ENCODE peak calls at places on chromosomes 2 and 18, in five cellular contexts. One of them, this sample, is unnamed.

GRCh38 chr2:137975280-137976271 is 11.3 kb downstream of the HNMT start:
- DNase-seq in right lobe of liver: no peak
- DNase-seq in CD4-positive, CD25-positive, alpha-beta regulatory T cell: no peak
- DNase-seq in lung: no peak
- DNase-seq in RWPE1: peak
- DNase-seq in this sample: no peak

GRCh38 chr2:128329607-128330006 is 10.9 kb upstream of the HS6ST1 start:
- DNase-seq in RWPE1: no peak
- DNase-seq in lung: no peak
- DNase-seq in right lobe of liver: no peak
- DNase-seq in CD4-positive, CD25-positive, alpha-beta regulatory T cell: no peak
- DNase-seq in this sample: peak

GRCh38 chr2:223465793-223466192 is 136.4 kb downstream of the SCG2 start:
- DNase-seq in RWPE1: peak
- DNase-seq in CD4-positive, CD25-positive, alpha-beta regulatory T cell: no peak
- DNase-seq in right lobe of liver: peak
- DNase-seq in lung: peak
- DNase-seq in this sample: peak

GRCh38 chr2:168929031-168929430 is 27.9 kb downstream of the G6PC2 start:
- DNase-seq in RWPE1: no peak
- DNase-seq in right lobe of liver: no peak
- DNase-seq in lung: no peak
- DNase-seq in CD4-positive, CD25-positive, alpha-beta regulatory T cell: no peak
- DNase-seq in this sample: no peak

GRCh38 chr18:75063615-75064512 is 145.1 kb downstream of the PTGR3 start:
- DNase-seq in right lobe of liver: no peak
- DNase-seq in lung: no peak
- DNase-seq in RWPE1: no peak
- DNase-seq in CD4-positive, CD25-positive, alpha-beta regulatory T cell: no peak
- DNase-seq in this sample: no peak

GRCh38 chr2:157792345-157793052 is 83.6 kb downstream of the ACVR1 start:
- DNase-seq in right lobe of liver: no peak
- DNase-seq in lung: no peak
- DNase-seq in RWPE1: no peak
- DNase-seq in CD4-positive, CD25-positive, alpha-beta regulatory T cell: no peak
- DNase-seq in this sample: no peak

GRCh38 chr2:69644506-69644979 is 1.0 kb upstream of the AAK1 start:
- DNase-seq in right lobe of liver: no peak
- DNase-seq in CD4-positive, CD25-positive, alpha-beta regulatory T cell: no peak
- DNase-seq in RWPE1: no peak
- DNase-seq in lung: no peak
- DNase-seq in this sample: no peak

GRCh38 chr2:31384351-31384750 is 30.2 kb downstream of the XDH start:
- DNase-seq in right lobe of liver: no peak
- DNase-seq in RWPE1: peak
- DNase-seq in lung: peak
- DNase-seq in CD4-positive, CD25-positive, alpha-beta regulatory T cell: no peak
- DNase-seq in this sample: no peak

GRCh38 chr2:102657770-102658169 is 38.4 kb downstream of the SLC9A2 start:
- DNase-seq in CD4-positive, CD25-positive, alpha-beta regulatory T cell: no peak
- DNase-seq in lung: no peak
- DNase-seq in right lobe of liver: no peak
- DNase-seq in RWPE1: no peak
- DNase-seq in this sample: no peak

GRCh38 chr18:48667276-48668254 is 128.7 kb downstream of the CTIF start:
- DNase-seq in lung: no peak
- DNase-seq in RWPE1: no peak
- DNase-seq in CD4-positive, CD25-positive, alpha-beta regulatory T cell: no peak
- DNase-seq in right lobe of liver: no peak
- DNase-seq in this sample: no peak

GRCh38 chr2:26235089-26235488 is 9.3 kb downstream of the HADHA start:
- DNase-seq in CD4-positive, CD25-positive, alpha-beta regulatory T cell: no peak
- DNase-seq in right lobe of liver: no peak
- DNase-seq in lung: no peak
- DNase-seq in RWPE1: no peak
- DNase-seq in this sample: no peak

GRCh38 chr18:34083910-34084309 is 140.8 kb downstream of the NOL4 start:
- DNase-seq in RWPE1: no peak
- DNase-seq in right lobe of liver: no peak
- DNase-seq in lung: no peak
- DNase-seq in CD4-positive, CD25-positive, alpha-beta regulatory T cell: no peak
- DNase-seq in this sample: no peak

GRCh38 chr2:165794520-165794882 is 454 bp upstream of the GALNT3 start:
- DNase-seq in right lobe of liver: peak
- DNase-seq in CD4-positive, CD25-positive, alpha-beta regulatory T cell: peak
- DNase-seq in lung: peak
- DNase-seq in RWPE1: peak
- DNase-seq in this sample: no peak

GRCh38 chr2:182634386-182634785 is 81.7 kb upstream of the DNAJC10 start:
- DNase-seq in RWPE1: no peak
- DNase-seq in lung: no peak
- DNase-seq in CD4-positive, CD25-positive, alpha-beta regulatory T cell: no peak
- DNase-seq in right lobe of liver: no peak
- DNase-seq in this sample: no peak
- H3K27ac ChIP-seq in RWPE1: no peak
- H3K27ac ChIP-seq in lung: no peak
- H3K27ac ChIP-seq in CD4-positive, CD25-positive, alpha-beta regulatory T cell: no peak
- H3K27ac ChIP-seq in right lobe of liver: no peak
- H3K27ac ChIP-seq in this sample: no peak

GRCh38 chr2:65382323-65382722 is 50.1 kb downstream of the SPRED2 start:
- DNase-seq in right lobe of liver: no peak
- DNase-seq in RWPE1: no peak
- DNase-seq in lung: no peak
- DNase-seq in CD4-positive, CD25-positive, alpha-beta regulatory T cell: no peak
- DNase-seq in this sample: no peak

GRCh38 chr2:65383571-65384488 is 48.6 kb downstream of the SPRED2 start:
- DNase-seq in RWPE1: no peak
- DNase-seq in CD4-positive, CD25-positive, alpha-beta regulatory T cell: no peak
- DNase-seq in right lobe of liver: peak
- DNase-seq in lung: no peak
- DNase-seq in this sample: no peak

GRCh38 chr2:65380243-65380642 is 52.2 kb downstream of the SPRED2 start:
- DNase-seq in RWPE1: no peak
- DNase-seq in lung: no peak
- DNase-seq in CD4-positive, CD25-positive, alpha-beta regulatory T cell: no peak
- DNase-seq in right lobe of liver: no peak
- DNase-seq in this sample: no peak

GRCh38 chr2:65381607-65382032 is 50.8 kb downstream of the SPRED2 start:
- DNase-seq in CD4-positive, CD25-positive, alpha-beta regulatory T cell: no peak
- DNase-seq in lung: no peak
- DNase-seq in RWPE1: no peak
- DNase-seq in right lobe of liver: no peak
- DNase-seq in this sample: no peak

DNA sequence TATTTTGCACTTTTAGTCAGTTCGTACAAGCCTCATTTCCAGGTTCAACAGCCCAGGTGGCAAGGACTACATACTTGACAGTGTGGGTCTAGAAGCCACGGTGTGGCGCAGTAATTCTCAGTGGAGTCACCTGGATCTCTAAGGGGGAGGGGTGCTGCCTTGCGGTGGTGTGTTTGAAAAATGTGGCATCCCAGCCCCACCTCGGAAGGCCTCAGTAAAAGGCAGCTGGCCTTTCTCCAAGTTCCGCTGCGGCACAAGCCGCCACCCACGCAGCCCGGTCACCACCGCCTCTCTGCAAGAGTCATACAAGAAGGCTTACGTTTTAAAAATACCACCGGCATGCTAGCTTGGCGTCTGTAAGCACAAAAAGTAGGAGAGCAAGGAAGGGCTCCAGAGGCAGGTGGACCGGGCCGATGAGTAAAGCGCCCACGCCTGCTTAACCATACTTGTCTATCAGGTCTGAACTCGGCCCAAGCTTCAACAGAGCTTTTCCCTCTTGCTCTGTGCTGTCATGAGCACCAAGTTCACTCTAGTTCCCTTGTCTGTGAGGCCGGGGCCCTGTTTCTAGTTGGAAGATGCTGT is 49.5 kb downstream of the SPRED2 start:
- DNase-seq in right lobe of liver: peak
- DNase-seq in lung: peak
- DNase-seq in CD4-positive, CD25-positive, alpha-beta regulatory T cell: peak
- DNase-seq in RWPE1: peak
- DNase-seq in this sample: peak
- H3K27ac ChIP-seq in right lobe of liver: peak
- H3K27ac ChIP-seq in lung: peak
- H3K27ac ChIP-seq in CD4-positive, CD25-positive, alpha-beta regulatory T cell: no peak
- H3K27ac ChIP-seq in RWPE1: peak
- H3K27ac ChIP-seq in this sample: peak

GRCh38 chr18:43789234-43790000 is 512.1 kb upstream of the SYT4 start:
- DNase-seq in right lobe of liver: no peak
- DNase-seq in CD4-positive, CD25-positive, alpha-beta regulatory T cell: no peak
- DNase-seq in RWPE1: no peak
- DNase-seq in lung: no peak
- DNase-seq in this sample: no peak
- H3K27ac ChIP-seq in right lobe of liver: no peak
- H3K27ac ChIP-seq in CD4-positive, CD25-positive, alpha-beta regulatory T cell: no peak
- H3K27ac ChIP-seq in RWPE1: no peak
- H3K27ac ChIP-seq in lung: no peak
- H3K27ac ChIP-seq in this sample: no peak

DNA sequence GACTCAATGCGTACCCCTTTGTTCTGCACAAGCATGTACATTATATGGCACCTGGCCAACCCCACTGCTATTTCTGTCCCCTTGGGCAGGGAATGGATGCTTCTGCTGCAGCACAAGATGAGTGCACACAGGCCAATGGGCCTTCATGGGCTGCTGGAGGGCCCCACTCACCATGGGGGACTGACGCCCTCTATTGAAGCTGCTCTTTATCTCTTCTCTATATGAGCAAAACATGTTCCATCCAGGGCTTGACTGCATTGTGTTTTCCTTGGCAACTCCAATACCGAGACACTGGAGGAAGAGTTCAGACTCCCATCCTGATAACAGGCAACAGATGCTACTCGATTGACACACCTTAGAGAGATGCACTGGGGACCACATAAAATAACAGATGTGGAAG is 251.6 kb upstream of the NCKAP5 start:
- DNase-seq in RWPE1: no peak
- DNase-seq in lung: no peak
- DNase-seq in CD4-positive, CD25-positive, alpha-beta regulatory T cell: no peak
- DNase-seq in right lobe of liver: no peak
- DNase-seq in this sample: no peak
- H3K27ac ChIP-seq in RWPE1: no peak
- H3K27ac ChIP-seq in lung: no peak
- H3K27ac ChIP-seq in CD4-positive, CD25-positive, alpha-beta regulatory T cell: no peak
- H3K27ac ChIP-seq in right lobe of liver: no peak
- H3K27ac ChIP-seq in this sample: no peak

DNA sequence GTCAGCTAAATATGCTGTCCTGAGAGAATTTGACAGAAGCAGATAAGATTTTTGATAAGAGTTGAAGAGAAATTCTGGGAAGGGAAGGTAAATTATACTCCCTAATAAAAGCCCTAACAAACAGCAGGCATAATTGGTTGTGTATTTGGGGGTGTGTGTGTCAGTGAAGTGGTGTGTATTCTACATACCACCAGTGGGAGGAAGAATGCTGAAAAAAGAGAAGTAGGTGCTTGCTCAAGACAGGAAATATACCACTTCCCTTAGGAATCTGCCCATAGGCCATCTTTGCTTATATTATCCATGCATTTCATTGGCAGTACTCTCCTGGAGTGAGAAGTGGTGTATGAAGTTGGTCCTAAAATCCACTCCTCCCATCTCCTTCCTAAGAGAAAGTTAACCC is 76.2 kb downstream of the FMNL2 start:
- DNase-seq in RWPE1: no peak
- DNase-seq in CD4-positive, CD25-positive, alpha-beta regulatory T cell: no peak
- DNase-seq in lung: no peak
- DNase-seq in right lobe of liver: no peak
- DNase-seq in this sample: no peak
- H3K27ac ChIP-seq in RWPE1: no peak
- H3K27ac ChIP-seq in CD4-positive, CD25-positive, alpha-beta regulatory T cell: no peak
- H3K27ac ChIP-seq in lung: no peak
- H3K27ac ChIP-seq in right lobe of liver: no peak
- H3K27ac ChIP-seq in this sample: no peak

GRCh38 chr2:54588244-54588899 is 132.2 kb downstream of the SPTBN1 start:
- DNase-seq in lung: no peak
- DNase-seq in right lobe of liver: no peak
- DNase-seq in RWPE1: no peak
- DNase-seq in CD4-positive, CD25-positive, alpha-beta regulatory T cell: no peak
- DNase-seq in this sample: no peak

GRCh38 chr2:54590216-54590961 is 133.1 kb upstream of the EML6 start:
- DNase-seq in lung: no peak
- DNase-seq in CD4-positive, CD25-positive, alpha-beta regulatory T cell: no peak
- DNase-seq in RWPE1: no peak
- DNase-seq in right lobe of liver: no peak
- DNase-seq in this sample: no peak

GRCh38 chr2:54591551-54591950 is 131.9 kb upstream of the EML6 start:
- DNase-seq in lung: no peak
- DNase-seq in CD4-positive, CD25-positive, alpha-beta regulatory T cell: no peak
- DNase-seq in right lobe of liver: no peak
- DNase-seq in RWPE1: no peak
- DNase-seq in this sample: no peak

GRCh38 chr2:54589038-54589339 is 132.9 kb downstream of the SPTBN1 start:
- DNase-seq in CD4-positive, CD25-positive, alpha-beta regulatory T cell: no peak
- DNase-seq in RWPE1: no peak
- DNase-seq in lung: no peak
- DNase-seq in right lobe of liver: no peak
- DNase-seq in this sample: no peak

GRCh38 chr2:54589340-54590215 is 133.5 kb downstream of the SPTBN1 start:
- DNase-seq in right lobe of liver: no peak
- DNase-seq in lung: no peak
- DNase-seq in CD4-positive, CD25-positive, alpha-beta regulatory T cell: peak
- DNase-seq in RWPE1: no peak
- DNase-seq in this sample: no peak
- H3K27ac ChIP-seq in right lobe of liver: peak
- H3K27ac ChIP-seq in lung: peak
- H3K27ac ChIP-seq in CD4-positive, CD25-positive, alpha-beta regulatory T cell: peak
- H3K27ac ChIP-seq in RWPE1: peak
- H3K27ac ChIP-seq in this sample: peak

GRCh38 chr18:36099311-36099710 is 29.8 kb downstream of the SLC39A6 start:
- DNase-seq in lung: no peak
- DNase-seq in RWPE1: no peak
- DNase-seq in right lobe of liver: no peak
- DNase-seq in CD4-positive, CD25-positive, alpha-beta regulatory T cell: no peak
- DNase-seq in this sample: no peak
- H3K27ac ChIP-seq in lung: no peak
- H3K27ac ChIP-seq in RWPE1: no peak
- H3K27ac ChIP-seq in right lobe of liver: no peak
- H3K27ac ChIP-seq in CD4-positive, CD25-positive, alpha-beta regulatory T cell: no peak
- H3K27ac ChIP-seq in this sample: no peak

GRCh38 chr2:237858294-237859081 is 935 bp upstream of the RAMP1 start:
- DNase-seq in right lobe of liver: peak
- DNase-seq in lung: peak
- DNase-seq in RWPE1: peak
- DNase-seq in CD4-positive, CD25-positive, alpha-beta regulatory T cell: peak
- DNase-seq in this sample: no peak

GRCh38 chr2:237859533-237860272 is at the start of gene RAMP1:
- DNase-seq in RWPE1: no peak
- DNase-seq in lung: no peak
- DNase-seq in CD4-positive, CD25-positive, alpha-beta regulatory T cell: no peak
- DNase-seq in right lobe of liver: no peak
- DNase-seq in this sample: no peak

GRCh38 chr2:237857791-237858190 is 1.6 kb upstream of the RAMP1 start:
- DNase-seq in right lobe of liver: no peak
- DNase-seq in lung: no peak
- DNase-seq in CD4-positive, CD25-positive, alpha-beta regulatory T cell: no peak
- DNase-seq in RWPE1: no peak
- DNase-seq in this sample: no peak

GRCh38 chr2:237860273-237860935 is 981 bp downstream of the RAMP1 start:
- DNase-seq in lung: no peak
- DNase-seq in CD4-positive, CD25-positive, alpha-beta regulatory T cell: no peak
- DNase-seq in RWPE1: no peak
- DNase-seq in right lobe of liver: no peak
- DNase-seq in this sample: no peak

GRCh38 chr2:237859082-237859433 is 365 bp upstream of the RAMP1 start:
- DNase-seq in CD4-positive, CD25-positive, alpha-beta regulatory T cell: no peak
- DNase-seq in right lobe of liver: no peak
- DNase-seq in RWPE1: no peak
- DNase-seq in lung: no peak
- DNase-seq in this sample: no peak
- H3K27ac ChIP-seq in CD4-positive, CD25-positive, alpha-beta regulatory T cell: no peak
- H3K27ac ChIP-seq in right lobe of liver: no peak
- H3K27ac ChIP-seq in RWPE1: peak
- H3K27ac ChIP-seq in lung: peak
- H3K27ac ChIP-seq in this sample: peak

This sample was measured in right atrium auricular region.